ENCODE peak calls at places on chromosomes 3 and 15, in eight cellular contexts. V is GM23248, K is tibial nerve, Z is NT2/D1, Y is heart right ventricle, B is neuronal stem cell, U is osteoblast, R is adipocyte. N is an unnamed sample.

GRCh38 chr15:61327019-61327631 is 98.0 kb upstream of the RORA start:
- DNase-seq in Z (no peak), B (no peak), V (no peak), K (peak; percentile 42), Y (no peak), R (no peak), U (no peak), N (no peak)

GRCh38 chr3:38649500-38650247 is at the start of gene SCN5A:
- DNase-seq in U (peak; percentile 90), V (peak; percentile 36), Z (no peak), Y (peak; percentile 45), K (no peak), R (peak; percentile 68), B (no peak), N (peak; percentile 30)

GRCh38 chr3:187694801-187695200 is 7.6 kb downstream of the RTP2 start:
- DNase-seq in K (no peak), Y (peak; percentile 23), B (no peak), V (peak; percentile 52), R (no peak), U (no peak), Z (no peak), N (no peak)

GRCh38 chr3:22928716-22929115 is 274.4 kb upstream of the UBE2E2 start:
- DNase-seq in K (no peak), R (peak; percentile 64), Y (no peak), U (no peak), V (no peak), B (no peak), Z (no peak), N (no peak)

GRCh38 chr15:60594071-60594470 is 115.1 kb upstream of the ICE2 start:
- DNase-seq in Y (no peak), K (no peak), V (no peak), R (no peak), B (no peak), U (no peak), Z (no peak), N (no peak)

GRCh38 chr3:140602781-140603180 is 75.1 kb upstream of the TRIM42 start:
- DNase-seq in R (no peak), K (no peak), U (no peak), Z (no peak), B (no peak), Y (no peak), V (no peak), N (no peak)

GRCh38 chr3:196643201-196643749 is 3.8 kb downstream of the NRROS start:
- DNase-seq in V (no peak), K (no peak), R (no peak), Z (no peak), Y (no peak), B (no peak), U (no peak), N (no peak)

GRCh38 chr15:69857686-69858391 is 239.9 kb downstream of the TLE3 start:
- DNase-seq in R (no peak), K (no peak), B (no peak), U (no peak), V (no peak), Z (no peak), Y (no peak), N (no peak)

GRCh38 chr3:159829056-159829995 is 159.3 kb upstream of the IL12A start:
- DNase-seq in U (no peak), B (no peak), K (peak; percentile 17), Z (no peak), V (peak; percentile 88), Y (no peak), R (peak; percentile 94), N (peak; percentile 87)

GRCh38 chr15:72464251-72464650 is 9.9 kb upstream of the ARIH1 start:
- DNase-seq in V (no peak), R (no peak), B (no peak), U (no peak), K (no peak), Y (no peak), Z (no peak), N (no peak)

GRCh38 chr3:108428580-108428979 is 81.8 kb downstream of the MYH15 start:
- DNase-seq in V (no peak), Y (no peak), U (no peak), K (no peak), B (no peak), Z (no peak), R (no peak), N (no peak)

GRCh38 chr15:25106209-25106608 is 151.4 kb downstream of the SNRPN start:
- DNase-seq in Z (no peak), B (no peak), Y (no peak), R (no peak), U (no peak), V (no peak), K (no peak), N (no peak)
- H3K9me3 ChIP-seq in Z (no peaks in the 10 kb centered on the region), B (peaks cover 20% of the 10 kb centered on the region), Y (peaks cover 13% of the 10 kb centered on the region), R (peaks cover 63% of the 10 kb centered on the region), U (no peaks in the 10 kb centered on the region), V (no peaks in the 10 kb centered on the region), K (peaks cover 95% of the 10 kb centered on the region), N (peaks cover 1% of the 10 kb centered on the region)

DNA sequence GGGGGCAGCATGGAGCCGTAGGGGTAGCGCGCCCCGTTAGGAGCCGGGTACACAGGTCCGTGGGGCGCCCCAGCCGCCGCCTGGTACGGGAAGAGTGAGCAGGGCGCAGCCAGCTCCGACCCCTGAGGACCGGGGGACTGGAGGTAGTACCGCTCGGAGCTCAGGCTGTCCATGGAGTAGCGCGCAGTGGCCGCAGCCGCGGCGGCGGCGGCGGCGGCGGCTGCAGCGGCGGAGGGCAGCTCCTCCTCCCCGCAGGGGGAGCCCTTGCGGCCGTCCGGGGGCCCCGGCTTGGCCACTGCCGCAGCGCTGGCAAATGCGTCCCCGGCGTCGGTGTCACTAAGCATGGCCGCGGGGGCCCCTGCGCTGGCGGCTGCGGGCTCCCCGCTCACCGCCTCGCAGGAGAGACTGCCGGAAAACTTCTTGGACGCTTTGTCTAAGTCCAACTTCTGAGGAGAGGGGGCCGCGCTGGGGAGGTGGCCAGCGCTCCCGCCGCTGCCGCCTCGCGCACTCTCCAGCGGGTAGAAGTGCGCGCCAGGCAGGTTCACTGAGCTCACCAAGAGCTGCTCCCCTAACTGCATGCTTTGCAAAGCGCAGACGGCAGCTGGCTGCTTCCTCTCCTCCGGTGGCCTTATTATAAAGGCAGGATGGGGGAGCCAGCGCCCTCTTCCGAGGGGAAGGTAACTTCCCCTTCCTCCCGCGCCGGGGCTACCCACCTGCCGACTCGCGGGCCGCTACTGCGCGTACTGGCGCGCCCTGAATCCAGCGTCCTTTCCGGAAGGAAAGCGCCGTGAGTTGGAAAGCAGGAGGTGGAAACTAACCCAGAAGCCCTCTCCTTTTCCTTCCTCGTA is at the start of gene EOMES:
- DNase-seq in R (peak; percentile 33), K (no peak), V (peak; percentile 56), U (peak; percentile 93), B (no peak), Y (no peak), Z (peak; percentile 67), N (peak; percentile 46)
- H3K9me3 ChIP-seq in R (no peaks in the 10 kb centered on the region), K (no peaks in the 10 kb centered on the region), V (no peaks in the 10 kb centered on the region), U (no peaks in the 10 kb centered on the region), B (peaks cover 3% of the 10 kb centered on the region), Y (no peaks in the 10 kb centered on the region), Z (no peaks in the 10 kb centered on the region), N (no peaks in the 10 kb centered on the region)

GRCh38 chr3:183212096-183212495 is 41.0 kb upstream of the B3GNT5 start:
- DNase-seq in R (no peak), K (no peak), Y (no peak), Z (no peak), U (no peak), B (no peak), V (no peak), N (no peak)

GRCh38 chr3:183210862-183211341 is 42.2 kb upstream of the B3GNT5 start:
- DNase-seq in U (no peak), R (no peak), Z (no peak), Y (peak; percentile 19), K (no peak), B (no peak), V (no peak), N (peak; percentile 27)

GRCh38 chr3:183210341-183210740 is 42.7 kb upstream of the B3GNT5 start:
- DNase-seq in Z (no peak), U (no peak), K (no peak), R (no peak), V (no peak), B (no peak), Y (no peak), N (no peak)

GRCh38 chr3:183212565-183212964 is 40.5 kb upstream of the B3GNT5 start:
- DNase-seq in R (no peak), Z (no peak), K (no peak), U (no peak), V (no peak), Y (peak; percentile 36), B (no peak), N (no peak)

GRCh38 chr3:183211390-183211789 is 41.7 kb upstream of the B3GNT5 start:
- DNase-seq in R (no peak), Z (no peak), V (no peak), Y (peak; percentile 37), K (no peak), B (no peak), U (no peak), N (peak; percentile 88)
- H3K9me3 ChIP-seq in R (no peaks in the 10 kb centered on the region), Z (peaks cover 24% of the 10 kb centered on the region), V (no peaks in the 10 kb centered on the region), Y (no peaks in the 10 kb centered on the region), K (no peaks in the 10 kb centered on the region), B (no peaks in the 10 kb centered on the region), U (no peaks in the 10 kb centered on the region), N (no peaks in the 10 kb centered on the region)

GRCh38 chr15:20356444-20357138 is 185.0 kb downstream of the GOLGA6L6 start:
- DNase-seq in Z (peak; percentile 72), R (peak; percentile 52), V (peak; percentile 50), U (peak; percentile 95), B (peak; percentile 35), K (peak; percentile 43), Y (peak; percentile 71), N (no peak)

GRCh38 chr15:20355256-20355868 is 186.2 kb downstream of the GOLGA6L6 start:
- DNase-seq in B (no peak), U (peak; percentile 87), R (no peak), Y (no peak), K (no peak), V (no peak), Z (no peak), N (no peak)

GRCh38 chr15:20352241-20353200 is 189.1 kb downstream of the GOLGA6L6 start:
- DNase-seq in U (peak; percentile 92), Z (no peak), K (no peak), V (no peak), B (no peak), Y (no peak), R (no peak), N (no peak)

GRCh38 chr15:20351448-20351961 is 190.1 kb downstream of the GOLGA6L6 start:
- DNase-seq in U (peak; percentile 78), K (no peak), B (no peak), Z (no peak), R (no peak), V (no peak), Y (no peak), N (no peak)

DNA sequence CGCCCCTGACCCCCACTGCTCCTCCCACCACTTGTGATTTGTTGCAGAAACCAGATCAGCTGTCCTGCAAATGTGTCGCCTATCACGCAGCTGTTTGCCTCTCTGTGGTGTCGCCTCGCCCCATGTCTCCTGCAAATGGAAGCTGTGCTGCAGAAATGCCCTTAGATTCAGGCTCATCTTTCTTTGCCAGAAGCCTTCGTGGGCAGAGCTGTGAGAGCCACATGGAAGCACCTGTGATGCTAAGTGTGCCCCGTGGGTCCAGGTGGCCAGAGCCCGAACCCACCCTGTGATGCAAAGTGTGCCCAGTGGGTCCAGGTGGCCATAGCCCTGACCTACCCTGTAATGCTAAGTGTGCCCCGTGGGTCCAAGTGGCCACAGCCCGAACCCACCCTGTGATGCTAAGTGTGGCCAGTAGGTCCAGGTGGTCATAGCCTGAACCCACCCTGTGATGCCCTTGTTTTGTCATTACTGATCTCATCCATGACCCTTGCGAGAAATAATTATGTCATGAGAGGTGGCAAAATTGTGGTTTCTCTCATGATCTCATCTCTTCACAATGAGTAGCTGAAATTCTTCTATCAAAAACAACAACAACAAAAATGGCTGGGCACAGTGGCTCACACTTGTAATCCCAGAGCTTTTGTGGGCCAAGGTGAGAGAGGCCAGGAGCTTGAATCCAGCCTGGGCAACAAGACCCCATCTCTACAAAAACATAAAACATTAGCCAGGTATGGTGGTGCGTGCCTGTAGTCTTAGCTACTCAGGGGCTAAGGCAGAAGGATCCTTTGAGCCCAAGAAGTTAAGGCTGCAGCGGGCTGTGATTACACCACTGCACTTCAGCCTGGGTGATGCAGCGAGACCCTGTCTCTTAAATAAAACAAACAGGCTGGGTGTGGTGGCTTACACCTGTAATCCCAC is 187.4 kb downstream of the GOLGA6L6 start:
- DNase-seq in Z (no peak), R (no peak), Y (no peak), K (no peak), U (peak; percentile 53), V (no peak), B (no peak), N (no peak)
- H3K9me3 ChIP-seq in Z (peaks cover 13% of the 10 kb centered on the region), R (no peaks in the 10 kb centered on the region), Y (no peaks in the 10 kb centered on the region), K (peaks cover 20% of the 10 kb centered on the region), U (peaks cover 20% of the 10 kb centered on the region), V (no peaks in the 10 kb centered on the region), B (no peaks in the 10 kb centered on the region), N (peaks cover 3% of the 10 kb centered on the region)

N was measured in small intestine.